ENCODE peak calls at places on chromosomes 2 and 18, in five cellular contexts. B is A549, S is HepG2, N is uterus, H is Peyer's patch. T is an unnamed sample.

GRCh38 chr18:63186934-63187574 is 132.5 kb downstream of the BCL2 start:
- DNase-seq in H (no peak), B (no peak), N (no peak), S (no peak), T (no peak)

GRCh38 chr2:20584045-20584636 is 66.8 kb downstream of the HS1BP3 start:
- DNase-seq in S (no peak), H (no peak), B (no peak), N (no peak), T (no peak)

GRCh38 chr2:205586626-205587025 is 95.7 kb upstream of the NRP2 start:
- DNase-seq in B (no peak), N (no peak), S (no peak), H (no peak), T (no peak)

GRCh38 chr2:96839288-96839874 is 4.4 kb downstream of the ANKRD23 start:
- DNase-seq in H (peak; percentile 95), B (no peak), S (no peak), N (no peak), T (peak; percentile 79)

GRCh38 chr2:161415041-161415440 is 1.1 kb upstream of the TBR1 start:
- DNase-seq in H (no peak), S (no peak), B (no peak), N (no peak), T (no peak)

GRCh38 chr2:128424806-128425205 is 106.1 kb upstream of the HS6ST1 start:
- DNase-seq in N (no peak), S (no peak), H (peak; percentile 42), B (no peak), T (no peak)

GRCh38 chr2:32564417-32565035 is 63.3 kb upstream of the TTC27 start:
- DNase-seq in H (no peak), B (no peak), S (no peak), N (no peak), T (no peak)

GRCh38 chr2:181104512-181105121 is 124.2 kb downstream of the UBE2E3 start:
- DNase-seq in B (peak; percentile 58), H (no peak), N (no peak), S (peak; percentile 34), T (no peak)

GRCh38 chr18:9827856-9828793 is 57.6 kb upstream of the TXNDC2 start:
- DNase-seq in S (no peak), H (peak; percentile 78), N (peak; percentile 71), B (peak; percentile 94), T (peak; percentile 46)

GRCh38 chr2:111924617-111925107 is 26.3 kb downstream of the MERTK start:
- DNase-seq in S (no peak), B (no peak), H (no peak), N (no peak), T (no peak)

GRCh38 chr2:25091265-25091664 is 49.4 kb downstream of the EFR3B start:
- DNase-seq in N (no peak), B (no peak), H (no peak), S (no peak), T (no peak)

GRCh38 chr18:36441426-36441870 is 143.9 kb downstream of the FHOD3 start:
- DNase-seq in S (no peak), H (no peak), N (no peak), B (no peak), T (no peak)

GRCh38 chr2:24986397-24986796 is 14.6 kb upstream of the DNAJC27 start:
- DNase-seq in H (no peak), B (no peak), N (no peak), S (no peak), T (no peak)

GRCh38 chr2:10124538-10125045 is 2.1 kb downstream of the RRM2 start:
- DNase-seq in H (peak; percentile 65), S (peak; percentile 82), B (peak; percentile 84), N (peak; percentile 49), T (no peak)

GRCh38 chr2:101775092-101775491 is 77.6 kb downstream of the MAP4K4 start:
- DNase-seq in S (no peak), N (no peak), H (no peak), B (no peak), T (no peak)

GRCh38 chr2:217316743-217317142 is 456.9 kb upstream of the TNP1 start:
- DNase-seq in B (no peak), H (no peak), N (no peak), S (no peak), T (no peak)

GRCh38 chr18:57951999-57952774 is 91.8 kb upstream of the NEDD4L start:
- DNase-seq in B (no peak), H (peak; percentile 61), S (no peak), N (no peak), T (peak; percentile 52)

GRCh38 chr2:198852248-198852647 is 605.5 kb downstream of the SATB2 start:
- DNase-seq in H (no peak), S (no peak), B (no peak), N (no peak), T (no peak)

GRCh38 chr2:162118166-162119031 is 33.6 kb downstream of the GCG start:
- DNase-seq in H (no peak), N (no peak), B (no peak), S (no peak), T (peak; percentile 78)

GRCh38 chr2:178403671-178404379 is 47.1 kb downstream of the PRKRA start:
- DNase-seq in N (no peak), S (no peak), H (no peak), B (no peak), T (no peak)

GRCh38 chr2:26718949-26719686 is 26.6 kb downstream of the KCNK3 start:
- DNase-seq in H (no peak), S (no peak), B (no peak), N (no peak), T (no peak)

GRCh38 chr2:150517951-150518680 is 30.6 kb upstream of the RND3 start:
- DNase-seq in N (no peak), B (no peak), S (no peak), H (no peak), T (no peak)

GRCh38 chr18:36593001-36593400 is 235.8 kb downstream of the TPGS2 start:
- DNase-seq in N (no peak), S (no peak), B (no peak), H (no peak), T (no peak)

GRCh38 chr2:138658187-138658894 is 121.8 kb downstream of the NXPH2 start:
- DNase-seq in B (no peak), H (no peak), N (no peak), S (peak; percentile 6), T (no peak)

GRCh38 chr2:67899187-67899586 is 163.6 kb downstream of the C1D start:
- DNase-seq in H (no peak), B (no peak), N (no peak), S (no peak), T (no peak)

DNA sequence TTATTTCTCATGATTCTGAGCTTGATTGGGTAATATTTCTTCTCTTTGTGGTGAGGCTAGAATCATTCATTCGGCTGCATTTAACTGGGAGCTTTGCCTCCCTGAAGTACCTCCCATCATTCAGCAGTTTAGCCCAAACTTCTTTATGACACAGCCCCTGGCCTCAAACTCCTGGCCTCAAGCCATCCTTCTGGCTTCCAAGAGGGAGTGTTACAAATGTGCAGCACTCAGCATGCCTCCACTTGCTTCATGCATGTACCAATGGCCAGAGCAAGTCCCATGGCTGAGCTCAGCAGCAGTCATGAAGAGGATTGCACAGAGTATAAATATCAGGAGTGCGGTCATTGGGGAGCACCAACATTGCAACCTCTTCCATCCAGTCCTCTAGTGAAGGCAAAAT is 423.4 kb downstream of the METTL4 start:
- DNase-seq in B (no peak), N (no peak), H (no peak), S (no peak), T (no peak)
- TF ChIP-seq POLR2A in B (no peak), N (no peak), H (no peak), S (no peak), T (no peak)

DNA sequence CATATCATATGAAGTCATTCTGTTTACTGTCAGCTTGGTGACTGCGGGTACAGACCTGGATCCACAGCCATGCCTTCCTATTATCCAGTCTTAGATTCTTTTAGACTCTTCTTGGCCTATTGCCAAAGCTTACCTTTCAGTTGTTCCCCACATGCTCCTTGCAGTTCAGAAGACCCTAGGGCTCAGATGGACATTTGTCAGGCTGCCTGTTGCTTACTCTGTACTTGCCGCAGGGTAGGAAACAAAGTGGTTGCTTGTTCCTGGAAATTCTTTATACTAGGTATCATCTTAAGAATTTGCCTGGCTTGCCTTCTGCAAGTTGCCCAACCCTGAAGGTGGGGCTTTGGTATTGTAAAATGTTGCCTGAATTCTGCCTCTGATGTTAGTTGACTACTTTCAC is 24.4 kb downstream of the CD28 start:
- DNase-seq in N (no peak), S (no peak), H (no peak), B (no peak), T (no peak)
- TF ChIP-seq POLR2A in N (no peak), S (no peak), H (no peak), B (no peak), T (no peak)

DNA sequence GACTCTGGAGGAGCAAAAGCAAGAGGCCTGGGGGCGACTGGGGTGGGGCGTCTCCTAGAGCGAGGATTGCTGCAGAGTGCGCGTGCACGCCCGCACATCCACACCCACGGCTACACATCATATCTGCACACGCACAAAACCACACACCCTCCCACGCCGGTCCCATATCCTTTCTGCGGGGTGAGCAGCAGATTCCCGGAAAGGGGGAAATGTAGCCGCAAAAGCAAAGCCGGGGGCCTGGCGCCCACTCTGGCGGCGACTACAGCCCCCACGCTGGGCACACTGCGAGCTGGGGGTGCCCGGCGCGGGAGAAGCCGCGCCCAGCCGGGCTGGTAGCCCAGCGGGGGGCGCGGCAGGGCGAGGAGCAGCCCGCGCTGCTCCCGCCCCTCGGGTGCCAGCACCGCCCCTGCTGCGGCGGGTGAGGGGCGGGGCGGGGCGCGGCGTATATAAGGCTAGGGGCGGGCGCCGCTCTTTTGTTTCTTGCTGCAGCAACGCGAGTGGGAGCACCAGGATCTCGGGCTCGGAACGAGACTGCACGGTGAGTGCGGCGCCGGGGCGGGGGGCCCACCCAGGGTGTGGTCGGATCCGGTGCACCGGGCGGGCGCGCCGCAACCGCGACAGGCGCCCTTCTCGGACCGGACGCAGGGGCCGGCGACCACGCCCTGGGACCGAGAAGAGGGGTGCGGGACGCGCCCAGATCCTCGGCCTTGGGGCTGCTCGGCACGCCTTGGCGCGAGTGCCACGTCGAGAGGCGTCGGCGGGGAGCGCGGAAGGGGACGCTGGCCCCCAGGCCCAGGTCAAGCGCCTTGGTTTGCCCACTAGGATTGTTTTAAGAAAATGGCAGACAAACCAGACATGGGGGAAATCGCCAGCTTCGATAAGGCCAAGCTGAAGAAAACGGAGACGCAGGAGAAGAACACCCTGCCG is at the start of gene TMSB10:
- DNase-seq in B (peak; percentile 91), H (peak; percentile 95), S (peak; percentile 73), N (peak; percentile 87), T (peak; percentile 98)
- TF ChIP-seq POLR2A in B (peak; percentile 98), H (peak; percentile 99), S (peak; percentile 99), N (peak; percentile 97), T (peak; percentile 99)

DNA sequence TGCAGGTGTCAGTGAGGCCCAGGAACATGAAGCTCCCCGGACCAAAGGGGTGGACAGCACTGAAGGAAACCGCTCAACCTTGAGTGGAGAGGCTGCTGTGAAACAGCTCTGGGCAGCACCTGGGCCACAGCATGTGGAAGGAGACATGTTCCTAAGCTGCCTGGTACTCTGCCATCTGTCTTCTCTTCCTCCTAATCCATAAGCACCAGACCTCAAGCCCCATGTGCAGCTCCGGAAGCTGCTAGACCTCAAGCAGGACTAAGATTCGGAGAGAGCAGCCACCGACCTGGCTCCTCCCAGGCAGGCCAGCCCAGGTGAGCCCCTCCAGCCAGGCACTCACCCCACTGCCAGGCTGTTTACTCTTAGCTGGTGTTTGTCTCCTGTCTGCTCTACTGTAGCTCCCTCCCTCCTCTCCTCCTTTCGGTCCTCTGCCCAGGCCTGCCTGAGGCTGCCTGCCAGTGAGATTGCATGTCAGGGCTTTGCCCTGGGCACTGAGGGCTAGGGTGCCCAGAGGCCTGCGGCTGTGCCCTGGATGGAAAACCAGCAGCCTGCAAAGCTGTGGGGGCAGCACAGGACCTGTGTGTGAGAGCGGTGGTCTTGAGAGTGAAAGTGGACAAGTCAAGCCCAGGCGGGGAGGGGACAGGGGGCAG is 53.7 kb downstream of the BCL11A start:
- DNase-seq in B (no peak), S (no peak), N (no peak), H (no peak), T (peak; percentile 39)
- TF ChIP-seq POLR2A in B (no peak), S (no peak), N (no peak), H (no peak), T (no peak)